ENCODE peak calls at places on chromosomes 6 and 20, in eight cellular contexts. W is GM12878, F is K562, X is HCT116, Y is breast epithelium, T is stomach, S is GM23338, A is Panc1. B is an unnamed sample.
A peak's percentile ranks its signal among the peaks of the same experiment; 100 is the strongest.

GRCh38 chr20:23114018-23114417 is 27.9 kb upstream of the CD93 start:
- DNase-seq in T (no peak), S (no peak), A (no peak), Y (no peak), F (no peak), X (no peak), W (no peak), B (no peak)

GRCh38 chr6:90375681-90376439 is 79.2 kb upstream of the BACH2 start:
- DNase-seq in W (no peak), S (no peak), F (no peak), Y (no peak), A (no peak), X (no peak), T (no peak), B (no peak)

GRCh38 chr6:156804402-156804801 is 27.2 kb downstream of the ARID1B start:
- DNase-seq in X (no peak), Y (no peak), W (no peak), A (no peak), S (no peak), T (no peak), F (no peak), B (no peak)

GRCh38 chr20:63441136-63441776 is 31.2 kb downstream of the KCNQ2 start:
- DNase-seq in T (no peak), S (no peak), X (no peak), A (no peak), W (peak; percentile 61), Y (no peak), F (no peak), B (no peak)

GRCh38 chr6:153625089-153625488 is 414.0 kb upstream of the OPRM1 start:
- DNase-seq in S (peak; percentile 24), A (no peak), T (no peak), Y (no peak), X (no peak), F (no peak), W (no peak), B (no peak)

GRCh38 chr20:29086938-29087337 is 2170.5 kb upstream of the DEFB115 start:
- DNase-seq in Y (no peak), A (no peak), S (no peak), X (no peak), F (no peak), T (no peak), W (no peak), B (no peak)

GRCh38 chr6:56517155-56517745 is 125.4 kb downstream of the DST start:
- DNase-seq in S (no peak), W (no peak), A (no peak), X (no peak), T (no peak), F (no peak), Y (no peak), B (no peak)

GRCh38 chr20:47149939-47150338 is 206.6 kb downstream of the ZMYND8 start:
- DNase-seq in S (no peak), W (no peak), Y (no peak), X (no peak), A (no peak), T (no peak), F (no peak), B (no peak)

GRCh38 chr20:25584905-25585704 is at the start of gene NINL:
- DNase-seq in T (peak; percentile 63), Y (peak; percentile 34), S (peak; percentile 72), F (peak; percentile 24), W (no peak), X (no peak), A (no peak), B (no peak)

GRCh38 chr6:41200901-41201783 is at the start of gene TREML2:
- DNase-seq in F (peak; percentile 67), W (no peak), S (no peak), Y (no peak), X (no peak), A (no peak), T (no peak), B (peak; percentile 85)

GRCh38 chr6:101395345-101395744 is 1.8 kb downstream of the GRIK2 start:
- DNase-seq in A (no peak), T (no peak), X (no peak), S (no peak), W (no peak), Y (no peak), F (no peak), B (no peak)

GRCh38 chr6:125986956-125987617 is 747 bp downstream of the TRMT11 start:
- DNase-seq in Y (no peak), F (peak; percentile 55), T (no peak), W (peak; percentile 24), X (peak; percentile 21), S (peak; percentile 28), A (peak; percentile 47), B (no peak)

GRCh38 chr6:30913721-30914075 is 340 bp upstream of the VARS2 start:
- DNase-seq in Y (no peak), X (no peak), T (no peak), S (peak; percentile 73), W (no peak), A (no peak), F (no peak), B (no peak)

GRCh38 chr6:10521104-10521808 is at the start of gene GCNT2:
- DNase-seq in F (peak; percentile 34), T (peak; percentile 61), W (no peak), Y (peak; percentile 31), X (no peak), S (peak; percentile 90), A (peak; percentile 79), B (no peak)

GRCh38 chr6:169961772-169962561 is 210.5 kb downstream of the ERMARD start:
- DNase-seq in T (peak; percentile 24), W (no peak), F (no peak), X (no peak), Y (peak; percentile 16), A (no peak), S (peak; percentile 75), B (peak; percentile 72)

GRCh38 chr6:169864148-169865030 is 113.0 kb downstream of the ERMARD start:
- DNase-seq in W (no peak), T (peak; percentile 70), Y (no peak), X (no peak), F (no peak), A (no peak), S (no peak), B (peak; percentile 79)

GRCh38 chr6:143408787-143409162 is 41.7 kb downstream of the ADAT2 start:
- DNase-seq in S (no peak), Y (no peak), F (no peak), X (no peak), A (no peak), T (no peak), W (no peak), B (no peak)

GRCh38 chr20:21209668-21210067 is 83.8 kb downstream of the KIZ start:
- DNase-seq in W (no peak), S (no peak), F (no peak), A (no peak), T (no peak), Y (no peak), X (no peak), B (no peak)

DNA sequence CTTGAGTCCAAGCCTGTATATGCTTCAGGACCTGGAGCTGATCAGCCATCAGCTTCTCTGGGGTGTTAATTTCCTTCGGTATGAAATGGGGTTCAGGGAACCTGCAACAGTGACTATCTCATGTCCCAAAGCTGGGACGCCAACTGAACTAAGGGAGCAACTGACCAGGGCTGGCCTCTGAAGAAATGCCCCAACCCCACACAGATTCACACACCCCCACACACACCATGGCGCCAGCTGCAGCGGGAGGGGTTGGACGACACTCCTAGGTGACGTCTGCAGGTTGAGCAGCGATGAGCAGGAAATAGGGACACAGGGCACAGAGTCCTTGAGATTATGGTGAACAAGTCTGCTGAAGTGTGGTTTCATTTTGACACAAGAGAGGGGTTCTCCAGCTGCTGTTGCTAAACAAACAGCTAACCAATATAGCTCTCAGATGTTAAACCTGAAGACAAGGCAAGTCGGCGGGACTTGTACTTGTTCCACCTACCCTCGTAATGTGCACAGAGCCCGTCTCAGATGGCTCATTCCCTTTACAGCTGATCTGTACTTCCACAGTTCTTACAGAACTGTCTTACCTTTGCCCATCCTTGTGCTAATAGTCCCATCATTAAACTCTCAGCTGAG is 7.5 kb upstream of the ADTRP start:
- DNase-seq in W (peak; percentile 93), S (no peak), A (no peak), X (no peak), F (peak; percentile 45), Y (no peak), T (no peak), B (no peak)
- H3K4me3 ChIP-seq in W (peak overlapping the region; percentile 46), S (no peak overlapping the region), A (no peak overlapping the region), X (no peak overlapping the region), F (no peak overlapping the region), Y (no peak overlapping the region), T (no peak overlapping the region), B (no peak overlapping the region)

GRCh38 chr6:167517546-167517945 is 192.7 kb downstream of the TTLL2 start:
- DNase-seq in X (no peak), Y (no peak), A (no peak), W (no peak), S (no peak), F (no peak), T (no peak), B (no peak)
- TF ChIP-seq POLR2AphosphoS5 in X (no peak), Y (no peak), A (no peak), W (no peak), S (no peak), F (no peak), T (no peak), B (no peak)

GRCh38 chr20:61251529-61252393 is at the start of gene CDH4:
- DNase-seq in A (no peak), S (peak; percentile 75), W (no peak), Y (no peak), F (no peak), X (no peak), T (no peak), B (no peak)

GRCh38 chr20:61253264-61253639 is 1.2 kb downstream of the CDH4 start:
- DNase-seq in F (no peak), W (no peak), Y (no peak), X (no peak), S (peak; percentile 69), A (no peak), T (no peak), B (no peak)

GRCh38 chr20:61253640-61254511 is 1.8 kb downstream of the CDH4 start:
- DNase-seq in A (no peak), W (no peak), X (no peak), S (peak; percentile 60), F (no peak), Y (no peak), T (no peak), B (no peak)

GRCh38 chr20:61254881-61255589 is 3.0 kb downstream of the CDH4 start:
- DNase-seq in W (no peak), T (no peak), A (no peak), X (no peak), Y (no peak), S (no peak), F (no peak), B (no peak)

GRCh38 chr20:61252601-61253263 is 671 bp downstream of the CDH4 start:
- DNase-seq in Y (no peak), T (no peak), W (no peak), S (peak; percentile 13), X (no peak), F (no peak), A (no peak), B (no peak)
- H3K4me3 ChIP-seq in Y (peak overlapping the region; percentile 50), T (peak overlapping the region; percentile 40), W (no peak overlapping the region), S (peak overlapping the region; percentile 66), X (no peak overlapping the region), F (no peak overlapping the region), A (no peak overlapping the region), B (peak overlapping the region; percentile 52)

DNA sequence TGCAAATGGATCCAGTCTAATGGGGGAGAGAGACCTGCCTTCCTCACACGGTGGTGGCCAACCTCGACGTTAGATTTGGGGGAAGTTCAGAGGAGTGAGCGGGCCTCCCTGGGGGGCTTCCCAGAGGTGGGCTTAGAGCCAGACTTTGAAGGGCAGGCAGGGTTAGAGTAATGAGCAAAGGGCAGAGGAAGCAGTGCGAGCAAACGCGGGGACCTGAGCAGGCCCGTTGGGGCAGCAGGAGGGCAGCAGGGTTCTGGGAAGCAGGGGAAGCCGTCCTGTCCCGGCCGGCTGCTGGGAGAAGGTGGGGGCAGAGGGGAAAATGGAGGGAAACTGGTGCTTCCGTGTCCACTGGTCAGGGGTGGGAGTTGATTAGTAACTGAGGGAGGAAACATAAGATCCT is 212.7 kb upstream of the QKI start:
- DNase-seq in S (no peak), Y (no peak), X (no peak), A (no peak), T (no peak), W (no peak), F (no peak), B (no peak)
- TF ChIP-seq POLR2AphosphoS5 in S (no peak), Y (no peak), X (no peak), A (no peak), T (no peak), W (no peak), F (no peak), B (no peak)